ENCODE peak calls at places on chromosomes 5 and 9, in five cellular contexts. S is esophagus squamous epithelium, Q is upper lobe of right lung, H is heart right ventricle, I is heart left ventricle. J is an unnamed sample.
A peak's percentile ranks its signal among the peaks of the same experiment; 100 is the strongest.

GRCh38 chr9:131098391-131099087 is 2.2 kb downstream of the AIF1L start:
- DNase-seq in Q (no peak), S (no peak), H (peak; percentile 27), I (no peak), J (no peak)

GRCh38 chr5:57166250-57166649 is 7.6 kb upstream of the GPBP1 start:
- DNase-seq in S (no peak), I (no peak), Q (no peak), H (no peak), J (no peak)

GRCh38 chr5:153585616-153586015 is 95.1 kb downstream of the GRIA1 start:
- DNase-seq in S (no peak), Q (no peak), I (no peak), H (no peak), J (no peak)

GRCh38 chr9:113548221-113549041 is 84.9 kb downstream of the RGS3 start:
- DNase-seq in I (peak; percentile 77), Q (peak; percentile 77), H (peak; percentile 79), S (no peak), J (peak; percentile 75)

GRCh38 chr5:1294839-1295649 is at the start of gene TERT:
- DNase-seq in I (no peak), H (no peak), Q (peak; percentile 67), S (no peak), J (peak; percentile 32)

GRCh38 chr5:92518318-92518913 is 1062.6 kb downstream of the NR2F1-AS1 start:
- DNase-seq in I (no peak), Q (no peak), H (no peak), S (no peak), J (no peak)

GRCh38 chr9:92614123-92614510 is 55.8 kb downstream of the IPPK start:
- DNase-seq in I (no peak), H (no peak), S (no peak), Q (no peak), J (no peak)

GRCh38 chr9:104885818-104886709 is 41.9 kb downstream of the ABCA1 start:
- DNase-seq in H (no peak), S (no peak), I (no peak), Q (no peak), J (no peak)

GRCh38 chr5:148595697-148596096 is 58.6 kb downstream of the HTR4 start:
- DNase-seq in H (no peak), I (no peak), S (no peak), Q (no peak), J (no peak)

GRCh38 chr9:133874061-133874638 is 118.0 kb downstream of the VAV2 start:
- DNase-seq in Q (no peak), I (no peak), H (no peak), S (no peak), J (no peak)

GRCh38 chr5:11912-12311 is 80.1 kb upstream of the PLEKHG4B start:
- DNase-seq in I (no peak), H (no peak), Q (no peak), S (no peak), J (no peak)

GRCh38 chr9:70119786-70120185 is 76.1 kb downstream of the MAMDC2 start:
- DNase-seq in I (no peak), S (no peak), Q (no peak), H (no peak), J (no peak)

GRCh38 chr5:34674226-34674625 is 18.1 kb downstream of the RAI14 start:
- DNase-seq in S (no peak), H (no peak), Q (no peak), I (no peak), J (no peak)
- H3K27ac ChIP-seq in S (peak overlapping the region; percentile 74), H (no peak overlapping the region), Q (no peak overlapping the region), I (peak overlapping the region; percentile 46), J (no peak overlapping the region)

GRCh38 chr9:98974554-98974953 is 30.8 kb downstream of the COL15A1 start:
- DNase-seq in H (no peak), Q (no peak), I (no peak), S (no peak), J (no peak)

GRCh38 chr9:98973546-98973921 is 29.8 kb downstream of the COL15A1 start:
- DNase-seq in I (peak; percentile 79), Q (no peak), S (no peak), H (peak; percentile 71), J (no peak)

GRCh38 chr9:98972641-98973545 is 29.2 kb downstream of the COL15A1 start:
- DNase-seq in I (no peak), S (no peak), Q (no peak), H (no peak), J (no peak)

GRCh38 chr9:98974994-98975712 is 31.4 kb downstream of the COL15A1 start:
- DNase-seq in S (no peak), H (peak; percentile 87), I (peak; percentile 86), Q (peak; percentile 93), J (peak; percentile 90)

GRCh38 chr9:98974106-98974505 is 30.4 kb downstream of the COL15A1 start:
- DNase-seq in I (no peak), S (no peak), Q (no peak), H (no peak), J (no peak)
- H3K4me1 ChIP-seq in I (peaks cover 6% of the 10 kb centered on the region), S (no peaks in the 10 kb centered on the region), Q (peaks cover 4% of the 10 kb centered on the region), H (peaks cover 72% of the 10 kb centered on the region), J (peaks cover 11% of the 10 kb centered on the region)

GRCh38 chr9:77435688-77436087 is 212.4 kb downstream of the GNA14 start:
- DNase-seq in Q (no peak), H (no peak), S (no peak), I (no peak), J (no peak)

GRCh38 chr9:77429928-77430327 is 218.2 kb downstream of the GNA14 start:
- DNase-seq in S (no peak), H (no peak), I (no peak), Q (no peak), J (no peak)

GRCh38 chr9:77435272-77435671 is 212.8 kb downstream of the GNA14 start:
- DNase-seq in I (no peak), H (no peak), Q (no peak), S (no peak), J (no peak)

GRCh38 chr9:77432053-77432452 is 216.1 kb downstream of the GNA14 start:
- DNase-seq in H (no peak), Q (no peak), I (no peak), S (no peak), J (no peak)

GRCh38 chr9:77433675-77434445 is 214.3 kb downstream of the GNA14 start:
- DNase-seq in S (no peak), I (peak; percentile 52), H (peak; percentile 53), Q (peak; percentile 76), J (peak; percentile 68)
- TF ChIP-seq CTCF in S (peak; percentile 92), I (peak; percentile 90), H (peak; percentile 96), Q (peak; percentile 94), J (peak; percentile 94)

GRCh38 chr5:17365756-17366155 is 132.3 kb upstream of the TAF11L2 start:
- DNase-seq in I (no peak), S (no peak), Q (no peak), H (no peak), J (no peak)
- H3K27ac ChIP-seq in I (no peak overlapping the region), S (no peak overlapping the region), Q (no peak overlapping the region), H (no peak overlapping the region), J (no peak overlapping the region)

GRCh38 chr5:147418613-147419012 is 91.3 kb downstream of the DPYSL3 start:
- DNase-seq in H (no peak), I (no peak), S (no peak), Q (no peak), J (no peak)

GRCh38 chr5:147417133-147417813 is 92.6 kb downstream of the DPYSL3 start:
- DNase-seq in S (no peak), I (no peak), H (peak; percentile 26), Q (no peak), J (no peak)

GRCh38 chr5:147412561-147412960 is 97.3 kb downstream of the DPYSL3 start:
- DNase-seq in S (no peak), Q (no peak), I (no peak), H (no peak), J (no peak)

GRCh38 chr5:147413266-147413665 is 96.6 kb downstream of the DPYSL3 start:
- DNase-seq in I (no peak), S (no peak), H (no peak), Q (no peak), J (no peak)

GRCh38 chr5:147415663-147416062 is 94.2 kb downstream of the DPYSL3 start:
- DNase-seq in Q (no peak), I (no peak), H (no peak), S (no peak), J (no peak)
- H3K4me1 ChIP-seq in Q (peaks cover 25% of the 10 kb centered on the region), I (no peaks in the 10 kb centered on the region), H (peaks cover 13% of the 10 kb centered on the region), S (peaks cover 9% of the 10 kb centered on the region), J (peaks cover 34% of the 10 kb centered on the region)

DNA sequence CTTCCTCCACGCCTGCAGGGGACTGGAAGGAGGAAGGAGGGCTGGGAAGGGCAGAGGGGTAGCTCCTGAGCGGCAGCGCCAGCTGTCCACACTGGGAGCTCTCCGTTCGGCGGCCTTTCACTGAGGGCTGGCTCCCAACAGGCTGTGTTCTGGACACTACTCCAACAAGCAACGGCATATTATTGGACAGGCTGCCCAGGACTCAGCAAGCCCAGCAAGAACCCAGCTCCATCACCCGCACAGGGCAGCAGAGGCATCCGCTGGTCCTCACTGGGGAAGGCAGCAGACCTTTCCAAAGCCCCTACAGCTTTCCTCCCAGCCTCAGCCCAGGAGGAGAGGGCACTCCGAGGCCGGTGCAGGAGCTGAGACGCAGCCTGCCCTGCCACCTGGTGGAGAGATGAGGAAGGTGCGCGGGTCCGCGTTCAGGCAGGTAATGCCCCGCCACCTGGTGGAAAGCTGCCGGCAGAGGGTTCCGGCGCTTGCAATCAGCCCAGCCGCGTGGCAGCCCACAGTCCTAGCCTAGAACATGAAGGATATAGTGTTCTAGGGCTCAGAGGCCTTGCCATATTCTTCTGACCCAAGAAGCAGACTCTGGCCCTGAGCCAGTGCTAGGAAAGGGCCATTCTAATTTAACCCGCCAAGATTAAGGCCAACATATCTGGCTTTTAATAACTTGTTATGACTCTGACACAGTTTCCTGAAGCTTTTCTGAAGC is 74.4 kb downstream of the NRG2 start:
- DNase-seq in I (peak; percentile 83), Q (peak; percentile 92), H (peak; percentile 83), S (peak; percentile 10), J (peak; percentile 89)
- TF ChIP-seq CTCF in I (peak; percentile 100), Q (peak; percentile 98), H (peak; percentile 100), S (peak; percentile 100), J (peak; percentile 100)

J was measured in lower lobe of right lung.